ENCODE peak calls at places on chromosomes 5 and 9, in eight cellular contexts. One of them, this sample, is unnamed.

GRCh38 chr5:68344447-68345111 is 129.0 kb downstream of the PIK3R1 start:
- DNase-seq in upper lobe of right lung: no peak
- DNase-seq in breast epithelium: no peak
- DNase-seq in fibroblast of lung: peak; percentile 47
- DNase-seq in foreskin fibroblast: peak; percentile 66
- DNase-seq in retinal pigment epithelial cell: no peak
- DNase-seq in fibroblast of mammary gland: peak; percentile 83
- DNase-seq in OCI-LY7: no peak
- DNase-seq in this sample: peak; percentile 60

GRCh38 chr9:127318651-127319167 is 54.1 kb downstream of the GARNL3 start:
- DNase-seq in upper lobe of right lung: no peak
- DNase-seq in breast epithelium: no peak
- DNase-seq in fibroblast of lung: no peak
- DNase-seq in foreskin fibroblast: peak; percentile 75
- DNase-seq in retinal pigment epithelial cell: no peak
- DNase-seq in fibroblast of mammary gland: peak; percentile 71
- DNase-seq in OCI-LY7: no peak
- DNase-seq in this sample: peak; percentile 59

GRCh38 chr9:133374612-133375115 is 1.2 kb downstream of the SURF4 start:
- DNase-seq in upper lobe of right lung: no peak
- DNase-seq in breast epithelium: no peak
- DNase-seq in fibroblast of lung: peak; percentile 60
- DNase-seq in foreskin fibroblast: peak; percentile 58
- DNase-seq in retinal pigment epithelial cell: no peak
- DNase-seq in fibroblast of mammary gland: peak; percentile 84
- DNase-seq in OCI-LY7: no peak
- DNase-seq in this sample: peak; percentile 69

GRCh38 chr5:43192558-43193170 is 639 bp downstream of the NIM1K start:
- DNase-seq in upper lobe of right lung: peak; percentile 68
- DNase-seq in breast epithelium: no peak
- DNase-seq in fibroblast of lung: peak; percentile 39
- DNase-seq in foreskin fibroblast: peak; percentile 72
- DNase-seq in retinal pigment epithelial cell: no peak
- DNase-seq in fibroblast of mammary gland: peak; percentile 40
- DNase-seq in OCI-LY7: no peak
- DNase-seq in this sample: peak; percentile 37

GRCh38 chr5:71586941-71587708 is at the start of gene MCCC2:
- DNase-seq in upper lobe of right lung: peak; percentile 99
- DNase-seq in breast epithelium: peak; percentile 97
- DNase-seq in fibroblast of lung: peak; percentile 93
- DNase-seq in foreskin fibroblast: peak; percentile 98
- DNase-seq in retinal pigment epithelial cell: peak; percentile 84
- DNase-seq in fibroblast of mammary gland: peak; percentile 92
- DNase-seq in OCI-LY7: peak; percentile 98
- DNase-seq in this sample: peak; percentile 95

GRCh38 chr5:142426129-142426641 is 101.4 kb upstream of the SPRY4 start:
- DNase-seq in upper lobe of right lung: no peak
- DNase-seq in breast epithelium: peak; percentile 56
- DNase-seq in fibroblast of lung: peak; percentile 40
- DNase-seq in foreskin fibroblast: no peak
- DNase-seq in retinal pigment epithelial cell: no peak
- DNase-seq in fibroblast of mammary gland: peak; percentile 43
- DNase-seq in OCI-LY7: no peak
- DNase-seq in this sample: peak; percentile 43

GRCh38 chr9:2494571-2494970 is 127.0 kb upstream of the VLDLR start:
- DNase-seq in upper lobe of right lung: no peak
- DNase-seq in breast epithelium: no peak
- DNase-seq in fibroblast of lung: peak; percentile 90
- DNase-seq in foreskin fibroblast: peak; percentile 81
- DNase-seq in retinal pigment epithelial cell: peak; percentile 39
- DNase-seq in fibroblast of mammary gland: peak; percentile 52
- DNase-seq in OCI-LY7: no peak
- DNase-seq in this sample: peak; percentile 68

GRCh38 chr9:110828148-110828730 is 159.6 kb downstream of the MUSK start:
- DNase-seq in upper lobe of right lung: no peak
- DNase-seq in breast epithelium: no peak
- DNase-seq in fibroblast of lung: peak; percentile 69
- DNase-seq in foreskin fibroblast: peak; percentile 89
- DNase-seq in retinal pigment epithelial cell: peak; percentile 43
- DNase-seq in fibroblast of mammary gland: peak; percentile 77
- DNase-seq in OCI-LY7: no peak
- DNase-seq in this sample: peak; percentile 83

GRCh38 chr5:151622367-151623097 is 31.4 kb upstream of the FAT2 start:
- DNase-seq in upper lobe of right lung: no peak
- DNase-seq in breast epithelium: no peak
- DNase-seq in fibroblast of lung: no peak
- DNase-seq in foreskin fibroblast: peak; percentile 12
- DNase-seq in retinal pigment epithelial cell: peak; percentile 25
- DNase-seq in fibroblast of mammary gland: no peak
- DNase-seq in OCI-LY7: no peak
- DNase-seq in this sample: peak; percentile 13

GRCh38 chr5:156543348-156543747 is 216.4 kb downstream of the SGCD start:
- DNase-seq in upper lobe of right lung: no peak
- DNase-seq in breast epithelium: no peak
- DNase-seq in fibroblast of lung: no peak
- DNase-seq in foreskin fibroblast: no peak
- DNase-seq in retinal pigment epithelial cell: no peak
- DNase-seq in fibroblast of mammary gland: peak; percentile 5
- DNase-seq in OCI-LY7: no peak
- DNase-seq in this sample: no peak

GRCh38 chr5:43155394-43156096 is 34.8 kb downstream of the ZNF131 start:
- DNase-seq in upper lobe of right lung: no peak
- DNase-seq in breast epithelium: no peak
- DNase-seq in fibroblast of lung: no peak
- DNase-seq in foreskin fibroblast: no peak
- DNase-seq in retinal pigment epithelial cell: no peak
- DNase-seq in fibroblast of mammary gland: no peak
- DNase-seq in OCI-LY7: no peak
- DNase-seq in this sample: no peak

GRCh38 chr5:85604786-85605185 is 1013.0 kb upstream of the COX7C start:
- DNase-seq in upper lobe of right lung: no peak
- DNase-seq in breast epithelium: no peak
- DNase-seq in fibroblast of lung: no peak
- DNase-seq in foreskin fibroblast: no peak
- DNase-seq in retinal pigment epithelial cell: no peak
- DNase-seq in fibroblast of mammary gland: no peak
- DNase-seq in OCI-LY7: no peak
- DNase-seq in this sample: no peak

GRCh38 chr5:502325-503079 is 21.7 kb downstream of the SLC9A3 start:
- DNase-seq in upper lobe of right lung: no peak
- DNase-seq in breast epithelium: no peak
- DNase-seq in fibroblast of lung: no peak
- DNase-seq in foreskin fibroblast: no peak
- DNase-seq in retinal pigment epithelial cell: no peak
- DNase-seq in fibroblast of mammary gland: no peak
- DNase-seq in OCI-LY7: no peak
- DNase-seq in this sample: no peak

GRCh38 chr5:150605546-150605945 is 34.9 kb upstream of the SYNPO start:
- DNase-seq in upper lobe of right lung: no peak
- DNase-seq in breast epithelium: no peak
- DNase-seq in fibroblast of lung: no peak
- DNase-seq in foreskin fibroblast: no peak
- DNase-seq in retinal pigment epithelial cell: no peak
- DNase-seq in fibroblast of mammary gland: no peak
- DNase-seq in OCI-LY7: no peak
- DNase-seq in this sample: no peak

GRCh38 chr9:7735311-7735710 is 64.3 kb downstream of the DMAC1 start:
- DNase-seq in upper lobe of right lung: no peak
- DNase-seq in breast epithelium: no peak
- DNase-seq in fibroblast of lung: no peak
- DNase-seq in foreskin fibroblast: no peak
- DNase-seq in retinal pigment epithelial cell: no peak
- DNase-seq in fibroblast of mammary gland: no peak
- DNase-seq in OCI-LY7: no peak
- DNase-seq in this sample: no peak

GRCh38 chr9:131258698-131259431 is 17.4 kb downstream of the FAM78A start:
- DNase-seq in upper lobe of right lung: no peak
- DNase-seq in breast epithelium: no peak
- DNase-seq in fibroblast of lung: no peak
- DNase-seq in foreskin fibroblast: no peak
- DNase-seq in retinal pigment epithelial cell: no peak
- DNase-seq in fibroblast of mammary gland: no peak
- DNase-seq in OCI-LY7: no peak
- DNase-seq in this sample: no peak

GRCh38 chr5:92652735-92653134 is 928.3 kb downstream of the NR2F1-AS1 start:
- DNase-seq in upper lobe of right lung: no peak
- DNase-seq in breast epithelium: no peak
- DNase-seq in fibroblast of lung: peak; percentile 74
- DNase-seq in foreskin fibroblast: peak; percentile 85
- DNase-seq in retinal pigment epithelial cell: no peak
- DNase-seq in fibroblast of mammary gland: peak; percentile 79
- DNase-seq in OCI-LY7: no peak
- DNase-seq in this sample: peak; percentile 81

GRCh38 chr9:6006968-6007769 is 8.3 kb downstream of the RANBP6 start:
- DNase-seq in upper lobe of right lung: peak; percentile 94
- DNase-seq in breast epithelium: peak; percentile 86
- DNase-seq in fibroblast of lung: peak; percentile 79
- DNase-seq in foreskin fibroblast: peak; percentile 95
- DNase-seq in retinal pigment epithelial cell: peak; percentile 52
- DNase-seq in fibroblast of mammary gland: peak; percentile 83
- DNase-seq in OCI-LY7: peak; percentile 86
- DNase-seq in this sample: peak; percentile 66

GRCh38 chr9:6008169-6008979 is 7.0 kb downstream of the RANBP6 start:
- DNase-seq in upper lobe of right lung: peak; percentile 94
- DNase-seq in breast epithelium: peak; percentile 92
- DNase-seq in fibroblast of lung: peak; percentile 100
- DNase-seq in foreskin fibroblast: peak; percentile 99
- DNase-seq in retinal pigment epithelial cell: peak; percentile 98
- DNase-seq in fibroblast of mammary gland: peak; percentile 99
- DNase-seq in OCI-LY7: peak; percentile 98
- DNase-seq in this sample: peak; percentile 99

DNA sequence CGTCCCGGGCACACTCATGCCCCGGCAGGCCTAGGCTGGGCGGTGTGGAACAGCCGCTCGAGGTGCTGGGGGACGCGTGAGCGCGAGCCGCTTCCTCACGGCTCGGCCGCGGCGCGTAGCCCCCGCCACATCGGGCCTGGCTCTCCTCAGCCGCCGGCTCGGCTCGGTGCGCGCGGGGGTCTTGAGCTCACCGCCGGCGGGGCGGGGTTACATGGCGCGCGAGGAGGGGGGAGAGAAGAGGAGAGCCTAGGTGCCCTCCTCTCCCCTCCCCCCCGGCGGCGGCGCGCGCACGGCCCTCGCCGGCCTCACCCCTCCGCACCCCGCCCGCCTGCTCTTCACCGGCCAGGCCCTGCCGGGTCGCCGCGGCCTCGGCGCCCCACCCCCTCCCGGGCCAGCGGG is 7.7 kb downstream of the RANBP6 start:
- DNase-seq in upper lobe of right lung: peak; percentile 91
- DNase-seq in breast epithelium: peak; percentile 73
- DNase-seq in fibroblast of lung: peak; percentile 63
- DNase-seq in foreskin fibroblast: peak; percentile 85
- DNase-seq in retinal pigment epithelial cell: no peak
- DNase-seq in fibroblast of mammary gland: peak; percentile 24
- DNase-seq in OCI-LY7: peak; percentile 83
- DNase-seq in this sample: peak; percentile 55
- H3K4me3 ChIP-seq in upper lobe of right lung: peak overlapping the region; percentile 62
- H3K4me3 ChIP-seq in breast epithelium: peak overlapping the region; percentile 85
- H3K4me3 ChIP-seq in fibroblast of lung: peak overlapping the region; percentile 84
- H3K4me3 ChIP-seq in foreskin fibroblast: peak overlapping the region; percentile 87
- H3K4me3 ChIP-seq in retinal pigment epithelial cell: peak overlapping the region; percentile 77
- H3K4me3 ChIP-seq in fibroblast of mammary gland: peak overlapping the region; percentile 73
- H3K4me3 ChIP-seq in OCI-LY7: peak overlapping the region; percentile 94
- H3K4me3 ChIP-seq in this sample: peak overlapping the region; percentile 83

GRCh38 chr5:153941265-153941664 is 97.4 kb downstream of the FAM114A2 start:
- DNase-seq in upper lobe of right lung: no peak
- DNase-seq in breast epithelium: no peak
- DNase-seq in fibroblast of lung: no peak
- DNase-seq in foreskin fibroblast: no peak
- DNase-seq in retinal pigment epithelial cell: no peak
- DNase-seq in fibroblast of mammary gland: no peak
- DNase-seq in OCI-LY7: no peak
- DNase-seq in this sample: no peak
- TF ChIP-seq CTCF in upper lobe of right lung: no peak
- TF ChIP-seq CTCF in breast epithelium: no peak
- TF ChIP-seq CTCF in fibroblast of lung: no peak
- TF ChIP-seq CTCF in foreskin fibroblast: no peak
- TF ChIP-seq CTCF in retinal pigment epithelial cell: no peak
- TF ChIP-seq CTCF in fibroblast of mammary gland: no peak
- TF ChIP-seq CTCF in OCI-LY7: no peak
- TF ChIP-seq CTCF in this sample: no peak

DNA sequence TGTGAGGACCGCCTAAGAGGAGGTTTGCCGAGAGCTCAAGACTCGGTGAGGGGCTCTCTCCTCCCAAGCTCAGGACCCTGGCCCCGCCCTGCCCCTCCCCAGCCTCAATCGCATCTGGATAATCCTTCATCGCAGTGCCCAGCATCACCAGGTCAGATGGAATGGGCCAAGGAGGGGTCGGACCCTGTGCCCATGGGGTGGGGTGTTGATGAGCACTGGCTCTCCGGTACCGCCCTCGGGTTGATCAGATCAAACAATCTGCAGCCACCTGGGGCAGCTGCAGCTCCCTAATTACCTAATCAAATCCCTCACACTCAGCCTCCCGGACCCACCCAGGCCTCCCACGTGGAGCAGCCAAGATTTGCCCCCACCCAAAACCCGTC is 24.4 kb upstream of the TDRD7 start:
- DNase-seq in upper lobe of right lung: no peak
- DNase-seq in breast epithelium: no peak
- DNase-seq in fibroblast of lung: no peak
- DNase-seq in foreskin fibroblast: no peak
- DNase-seq in retinal pigment epithelial cell: no peak
- DNase-seq in fibroblast of mammary gland: no peak
- DNase-seq in OCI-LY7: no peak
- DNase-seq in this sample: no peak
- H3K4me3 ChIP-seq in upper lobe of right lung: no peak overlapping the region
- H3K4me3 ChIP-seq in breast epithelium: no peak overlapping the region
- H3K4me3 ChIP-seq in fibroblast of lung: no peak overlapping the region
- H3K4me3 ChIP-seq in foreskin fibroblast: no peak overlapping the region
- H3K4me3 ChIP-seq in retinal pigment epithelial cell: no peak overlapping the region
- H3K4me3 ChIP-seq in fibroblast of mammary gland: no peak overlapping the region
- H3K4me3 ChIP-seq in OCI-LY7: no peak overlapping the region
- H3K4me3 ChIP-seq in this sample: no peak overlapping the region

GRCh38 chr5:2131826-2132496 is 249.2 kb upstream of the IRX4 start:
- DNase-seq in upper lobe of right lung: no peak
- DNase-seq in breast epithelium: no peak
- DNase-seq in fibroblast of lung: no peak
- DNase-seq in foreskin fibroblast: no peak
- DNase-seq in retinal pigment epithelial cell: no peak
- DNase-seq in fibroblast of mammary gland: no peak
- DNase-seq in OCI-LY7: no peak
- DNase-seq in this sample: no peak

GRCh38 chr5:2131196-2131595 is 248.5 kb upstream of the IRX4 start:
- DNase-seq in upper lobe of right lung: no peak
- DNase-seq in breast epithelium: no peak
- DNase-seq in fibroblast of lung: no peak
- DNase-seq in foreskin fibroblast: no peak
- DNase-seq in retinal pigment epithelial cell: no peak
- DNase-seq in fibroblast of mammary gland: no peak
- DNase-seq in OCI-LY7: no peak
- DNase-seq in this sample: no peak

GRCh38 chr5:2128696-2129340 is 246.1 kb upstream of the IRX4 start:
- DNase-seq in upper lobe of right lung: no peak
- DNase-seq in breast epithelium: no peak
- DNase-seq in fibroblast of lung: peak; percentile 64
- DNase-seq in foreskin fibroblast: no peak
- DNase-seq in retinal pigment epithelial cell: no peak
- DNase-seq in fibroblast of mammary gland: no peak
- DNase-seq in OCI-LY7: no peak
- DNase-seq in this sample: no peak

GRCh38 chr5:2130361-2130760 is 247.6 kb upstream of the IRX4 start:
- DNase-seq in upper lobe of right lung: no peak
- DNase-seq in breast epithelium: no peak
- DNase-seq in fibroblast of lung: no peak
- DNase-seq in foreskin fibroblast: no peak
- DNase-seq in retinal pigment epithelial cell: no peak
- DNase-seq in fibroblast of mammary gland: no peak
- DNase-seq in OCI-LY7: no peak
- DNase-seq in this sample: no peak

GRCh38 chr5:2129581-2130272 is 247.0 kb upstream of the IRX4 start:
- DNase-seq in upper lobe of right lung: no peak
- DNase-seq in breast epithelium: no peak
- DNase-seq in fibroblast of lung: peak; percentile 65
- DNase-seq in foreskin fibroblast: no peak
- DNase-seq in retinal pigment epithelial cell: no peak
- DNase-seq in fibroblast of mammary gland: no peak
- DNase-seq in OCI-LY7: no peak
- DNase-seq in this sample: no peak
- TF ChIP-seq CTCF in upper lobe of right lung: no peak
- TF ChIP-seq CTCF in breast epithelium: no peak
- TF ChIP-seq CTCF in fibroblast of lung: no peak
- TF ChIP-seq CTCF in foreskin fibroblast: no peak
- TF ChIP-seq CTCF in retinal pigment epithelial cell: no peak
- TF ChIP-seq CTCF in fibroblast of mammary gland: no peak
- TF ChIP-seq CTCF in OCI-LY7: no peak
- TF ChIP-seq CTCF in this sample: no peak

This sample was measured in AG10803.